ENCODE peak calls at places on chromosomes 7 and 10, in seven cellular contexts. U is astrocyte of the spinal cord, Q is sigmoid colon, Z is colonic mucosa, J is mammary epithelial cell, F is Caco-2, Y is transverse colon. M is an unnamed sample.

GRCh38 chr7:123798527-123799188 is 46.3 kb upstream of the HYAL4 start:
- DNase-seq in U (no peak), Q (no peak), Y (no peak), F (peak; percentile 24), J (no peak), Z (no peak), M (peak; percentile 57)

GRCh38 chr7:47313564-47313963 is 268.3 kb downstream of the TNS3 start:
- DNase-seq in Q (no peak), Y (no peak), J (no peak), U (no peak), F (no peak), Z (peak; percentile 10), M (no peak)

GRCh38 chr7:144391823-144392255 is 11.7 kb downstream of the NOBOX start:
- DNase-seq in Q (peak; percentile 34), Z (no peak), U (peak; percentile 63), J (peak; percentile 35), Y (no peak), F (peak; percentile 39), M (peak; percentile 58)

GRCh38 chr10:86439544-86439943 is 72.9 kb upstream of the GRID1 start:
- DNase-seq in F (no peak), Z (peak; percentile 45), Y (peak; percentile 58), J (peak; percentile 26), Q (peak; percentile 91), U (peak; percentile 87), M (peak; percentile 67)

GRCh38 chr7:129110575-129111376 is 33.7 kb upstream of the TSPAN33 start:
- DNase-seq in Y (no peak), Q (no peak), F (no peak), Z (no peak), U (no peak), J (peak; percentile 48), M (peak; percentile 37)

GRCh38 chr7:99631311-99632109 is 14.8 kb downstream of the ZSCAN25 start:
- DNase-seq in U (peak; percentile 12), Z (no peak), F (peak; percentile 41), Q (no peak), J (peak; percentile 79), Y (no peak), M (peak; percentile 88)

GRCh38 chr7:87058739-87059524 is 522 bp downstream of the ELAPOR2 start:
- DNase-seq in F (no peak), Y (peak; percentile 36), J (no peak), Q (peak; percentile 66), U (no peak), Z (peak; percentile 33), M (peak; percentile 5)

GRCh38 chr7:150944066-150945042 is 33.8 kb downstream of the KCNH2 start:
- DNase-seq in Q (peak; percentile 57), F (no peak), Y (no peak), U (no peak), J (peak; percentile 85), Z (no peak), M (peak; percentile 88)

GRCh38 chr7:132145466-132145865 is 430.8 kb downstream of the PLXNA4 start:
- DNase-seq in F (no peak), Q (no peak), Y (no peak), J (peak; percentile 92), U (peak; percentile 91), Z (peak; percentile 21), M (peak; percentile 96)

GRCh38 chr10:76329891-76330575 is 898.6 kb downstream of the LRMDA start:
- DNase-seq in U (peak; percentile 54), F (peak; percentile 10), Y (no peak), Q (no peak), Z (no peak), J (peak; percentile 54), M (peak; percentile 79)

GRCh38 chr7:113824117-113824823 is 94.5 kb downstream of the PPP1R3A start:
- DNase-seq in J (peak; percentile 2), Y (no peak), F (no peak), U (peak; percentile 13), Q (no peak), Z (no peak), M (peak; percentile 14)

GRCh38 chr7:121561717-121562116 is 165.6 kb upstream of the FAM3C start:
- DNase-seq in J (no peak), U (no peak), F (no peak), Y (no peak), Z (no peak), Q (no peak), M (peak; percentile 19)

GRCh38 chr7:130384371-130384801 is 4.1 kb downstream of the CPA1 start:
- DNase-seq in U (no peak), J (no peak), Z (no peak), F (no peak), Y (no peak), Q (no peak), M (no peak)

GRCh38 chr10:110083884-110084283 is 76.1 kb downstream of the ADD3 start:
- DNase-seq in Q (no peak), J (peak; percentile 7), Y (no peak), Z (no peak), U (peak; percentile 58), F (no peak), M (peak; percentile 29)

GRCh38 chr7:88306590-88307048 is at the start of gene STEAP4:
- DNase-seq in Z (peak; percentile 89), Q (peak; percentile 89), Y (peak; percentile 83), F (peak; percentile 62), U (peak; percentile 39), J (peak; percentile 78), M (peak; percentile 93)

GRCh38 chr10:132402781-132403241 is 5.8 kb downstream of the PWWP2B start:
- DNase-seq in F (no peak), J (no peak), Y (no peak), Q (peak; percentile 56), U (no peak), Z (no peak), M (no peak)

GRCh38 chr7:105222953-105223352 is 165.8 kb downstream of the SRPK2 start:
- DNase-seq in Y (no peak), J (no peak), Q (no peak), Z (no peak), F (no peak), U (no peak), M (no peak)

GRCh38 chr7:27211084-27211446 is 11.2 kb upstream of the HOXA13 start:
- DNase-seq in U (no peak), J (no peak), F (no peak), Z (no peak), Y (no peak), Q (no peak), M (no peak)

GRCh38 chr10:1368772-1369171 is 312.6 kb downstream of the WDR37 start:
- DNase-seq in U (no peak), F (peak; percentile 58), Z (peak; percentile 40), J (no peak), Y (peak; percentile 31), Q (no peak), M (no peak)

GRCh38 chr7:70498633-70499032 is 633.3 kb upstream of the GALNT17 start:
- DNase-seq in F (no peak), Q (no peak), J (no peak), Y (no peak), Z (no peak), U (no peak), M (no peak)

GRCh38 chr7:130417215-130417614 is 23.6 kb downstream of the CEP41 start:
- DNase-seq in Y (no peak), F (no peak), Z (no peak), Q (no peak), J (no peak), U (no peak), M (no peak)

GRCh38 chr7:101303102-101303701 is 18.4 kb downstream of the IFT22 start:
- DNase-seq in U (no peak), F (no peak), Y (no peak), Q (no peak), Z (no peak), J (no peak), M (no peak)

GRCh38 chr7:27840314-27840713 is 100.4 kb downstream of the TAX1BP1 start:
- DNase-seq in U (no peak), F (no peak), J (no peak), Q (no peak), Y (no peak), Z (no peak), M (no peak)

GRCh38 chr7:138243430-138243829 is 167.2 kb downstream of the AKR1D1 start:
- DNase-seq in U (peak; percentile 25), Z (no peak), J (no peak), F (no peak), Y (no peak), Q (no peak), M (peak; percentile 30)

GRCh38 chr7:116706668-116707126 is 34.7 kb downstream of the MET start:
- DNase-seq in F (no peak), Q (no peak), J (peak; percentile 74), Z (peak; percentile 27), U (peak; percentile 66), Y (no peak), M (peak; percentile 72)
- H3K4me3 ChIP-seq in F (no peak overlapping the region), Q (no peak overlapping the region), J (peak overlapping the region; percentile 52), Z (no peak overlapping the region), U (no peak overlapping the region), Y (no peak overlapping the region), M (peak overlapping the region; percentile 18)

DNA sequence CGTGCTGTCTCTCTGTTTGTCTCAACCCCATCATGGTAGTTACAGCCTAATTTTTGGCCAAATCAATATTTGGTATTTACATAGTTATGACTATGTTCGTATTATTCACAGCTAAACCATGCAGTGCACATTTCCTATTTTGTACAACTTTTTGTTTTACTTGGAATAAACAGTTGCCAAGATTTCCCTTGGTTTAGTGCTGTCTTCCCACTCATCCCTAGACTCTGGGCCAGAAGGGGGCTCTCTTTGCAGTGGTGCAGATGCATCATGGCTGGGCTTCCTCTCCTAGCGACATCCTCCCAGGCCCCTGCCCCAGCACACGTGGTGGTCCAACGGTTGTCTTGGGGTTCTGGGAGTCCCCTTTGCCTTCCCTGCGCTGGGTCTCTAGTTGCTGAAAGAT is 151.6 kb downstream of the PTPN20 start:
- DNase-seq in Y (no peak), Q (peak; percentile 40), J (no peak), Z (no peak), U (no peak), F (peak; percentile 26), M (no peak)
- TF ChIP-seq CTCF in Y (no peak), Q (no peak), J (peak; percentile 35), Z (no peak), U (peak; percentile 45), F (no peak), M (peak; percentile 7)

DNA sequence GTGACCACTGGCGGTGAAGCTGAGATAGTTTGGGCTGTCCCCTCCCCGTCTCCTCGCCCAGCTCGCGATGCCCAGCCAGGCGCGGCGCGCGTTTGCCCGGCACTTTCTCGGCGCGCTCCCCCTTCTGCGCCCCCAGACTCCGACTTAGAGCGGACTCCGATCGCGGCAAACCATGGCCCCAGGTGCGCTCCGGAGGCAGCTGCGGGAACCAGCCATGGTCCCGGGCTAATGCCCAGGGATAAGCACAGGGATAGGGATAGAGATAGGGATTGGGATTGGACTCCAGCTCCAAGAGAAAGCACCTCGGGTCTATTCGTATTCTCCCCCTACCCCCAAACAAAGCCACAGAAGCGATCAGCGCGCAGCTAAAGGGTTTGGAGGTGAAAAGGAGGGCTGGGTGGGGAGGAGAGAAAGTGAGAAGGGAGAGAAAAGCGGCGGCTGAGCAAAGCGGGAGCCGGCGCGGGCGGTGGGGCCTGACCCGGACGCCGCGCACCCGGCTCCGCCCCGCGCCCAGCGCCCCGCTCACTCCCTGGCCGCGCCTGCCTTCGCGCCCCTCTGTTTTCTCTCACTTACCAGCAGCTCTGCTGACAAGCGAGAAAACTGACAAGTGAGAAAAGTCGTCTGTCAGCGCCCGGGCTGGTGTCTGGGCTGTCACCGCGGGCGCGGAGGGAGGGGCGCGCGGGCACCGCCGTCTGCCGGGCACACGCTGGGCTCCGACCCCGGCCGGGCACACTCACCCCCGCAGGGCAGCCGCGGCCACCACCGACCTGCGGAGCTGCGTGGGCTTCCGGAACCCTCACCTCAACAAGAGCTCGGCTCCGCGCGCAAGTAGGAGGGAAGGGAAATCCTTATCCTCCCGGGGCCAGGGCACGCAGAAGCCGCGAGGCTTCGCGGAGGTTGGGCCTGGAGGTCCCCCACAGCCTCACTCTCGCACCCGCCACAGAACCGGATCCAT is at the start of gene PDE1C:
- DNase-seq in J (peak; percentile 42), Y (no peak), Z (no peak), U (peak; percentile 40), F (no peak), Q (no peak), M (no peak)
- H3K4me3 ChIP-seq in J (peak within 1 kb of the TSS; percentile 90), Y (peak within 1 kb of the TSS; percentile 18), Z (peak within 1 kb of the TSS; percentile 30), U (peak within 1 kb of the TSS; percentile 73), F (no peak within 1 kb of the TSS), Q (peak within 1 kb of the TSS; percentile 67), M (no peak within 1 kb of the TSS)

GRCh38 chr10:29377333-29377961 is 88.6 kb downstream of the LYZL1 start:
- DNase-seq in Z (no peak), J (peak; percentile 8), Y (no peak), F (peak; percentile 42), Q (no peak), U (peak; percentile 26), M (peak; percentile 38)
- TF ChIP-seq CTCF in Z (peak; percentile 71), J (peak; percentile 75), Y (peak; percentile 76), F (peak; percentile 83), Q (peak; percentile 41), U (peak; percentile 84), M (peak; percentile 78)

M was measured in epithelial cell of esophagus.